ENCODE peak calls at places on chromosomes 11 and 22, in ten cellular contexts. One of them, this sample, is unnamed. For H3K4me1, the result is how much of the 10 kb centered on the place peaks cover.

GRCh38 chr22:19535001-19535400 is 10.8 kb upstream of the CLDN5 start:
- DNase-seq in HepG2: no peak
- DNase-seq in upper lobe of left lung: no peak
- DNase-seq in transverse colon: no peak
- DNase-seq in SK-N-SH: no peak
- DNase-seq in H1: no peak
- DNase-seq in K562: no peak
- DNase-seq in suprapubic skin: no peak
- DNase-seq in stomach: no peak
- DNase-seq in sigmoid colon: no peak
- DNase-seq in this sample: no peak

GRCh38 chr11:94715225-94715624 is 52.9 kb upstream of the AMOTL1 start:
- DNase-seq in sigmoid colon: no peak
- DNase-seq in upper lobe of left lung: no peak
- DNase-seq in HepG2: no peak
- DNase-seq in transverse colon: no peak
- DNase-seq in K562: no peak
- DNase-seq in H1: no peak
- DNase-seq in suprapubic skin: no peak
- DNase-seq in stomach: no peak
- DNase-seq in SK-N-SH: no peak
- DNase-seq in this sample: no peak

GRCh38 chr22:49962751-49963646 is 2.4 kb downstream of the PIM3 start:
- DNase-seq in sigmoid colon: peak
- DNase-seq in stomach: peak
- DNase-seq in SK-N-SH: no peak
- DNase-seq in HepG2: no peak
- DNase-seq in upper lobe of left lung: peak
- DNase-seq in suprapubic skin: peak
- DNase-seq in H1: no peak
- DNase-seq in K562: no peak
- DNase-seq in transverse colon: peak
- DNase-seq in this sample: no peak

GRCh38 chr22:27986937-27987336 is 67.9 kb upstream of the PITPNB start:
- DNase-seq in sigmoid colon: peak
- DNase-seq in transverse colon: no peak
- DNase-seq in HepG2: no peak
- DNase-seq in H1: peak
- DNase-seq in K562: no peak
- DNase-seq in stomach: peak
- DNase-seq in SK-N-SH: no peak
- DNase-seq in upper lobe of left lung: no peak
- DNase-seq in suprapubic skin: no peak
- DNase-seq in this sample: no peak

GRCh38 chr22:49574861-49575702 is 252.6 kb downstream of the BRD1 start:
- DNase-seq in upper lobe of left lung: no peak
- DNase-seq in suprapubic skin: peak
- DNase-seq in H1: no peak
- DNase-seq in HepG2: no peak
- DNase-seq in stomach: peak
- DNase-seq in SK-N-SH: peak
- DNase-seq in K562: no peak
- DNase-seq in transverse colon: peak
- DNase-seq in sigmoid colon: peak
- DNase-seq in this sample: no peak

GRCh38 chr11:7955191-7955590 is 10.1 kb downstream of the NLRP10 start:
- DNase-seq in transverse colon: no peak
- DNase-seq in K562: no peak
- DNase-seq in stomach: no peak
- DNase-seq in H1: no peak
- DNase-seq in upper lobe of left lung: no peak
- DNase-seq in suprapubic skin: no peak
- DNase-seq in HepG2: no peak
- DNase-seq in SK-N-SH: no peak
- DNase-seq in sigmoid colon: no peak
- DNase-seq in this sample: no peak

GRCh38 chr11:129846508-129847335 is 31.1 kb downstream of the TMEM45B start:
- DNase-seq in sigmoid colon: no peak
- DNase-seq in HepG2: peak
- DNase-seq in SK-N-SH: no peak
- DNase-seq in H1: no peak
- DNase-seq in suprapubic skin: no peak
- DNase-seq in stomach: no peak
- DNase-seq in K562: no peak
- DNase-seq in upper lobe of left lung: no peak
- DNase-seq in transverse colon: peak
- DNase-seq in this sample: no peak

GRCh38 chr11:111775024-111775710 is 9.0 kb upstream of the PPP2R1B start:
- DNase-seq in HepG2: no peak
- DNase-seq in H1: no peak
- DNase-seq in K562: no peak
- DNase-seq in stomach: peak
- DNase-seq in sigmoid colon: no peak
- DNase-seq in suprapubic skin: no peak
- DNase-seq in upper lobe of left lung: peak
- DNase-seq in transverse colon: peak
- DNase-seq in SK-N-SH: no peak
- DNase-seq in this sample: no peak

GRCh38 chr11:17388609-17389204 is at the start of gene KCNJ11:
- DNase-seq in K562: no peak
- DNase-seq in H1: no peak
- DNase-seq in stomach: peak
- DNase-seq in sigmoid colon: no peak
- DNase-seq in suprapubic skin: no peak
- DNase-seq in transverse colon: no peak
- DNase-seq in HepG2: no peak
- DNase-seq in upper lobe of left lung: no peak
- DNase-seq in SK-N-SH: no peak
- DNase-seq in this sample: no peak

GRCh38 chr11:17387280-17387679 is 1.2 kb downstream of the KCNJ11 start:
- DNase-seq in K562: no peak
- DNase-seq in H1: no peak
- DNase-seq in sigmoid colon: no peak
- DNase-seq in upper lobe of left lung: no peak
- DNase-seq in suprapubic skin: no peak
- DNase-seq in stomach: no peak
- DNase-seq in transverse colon: no peak
- DNase-seq in HepG2: no peak
- DNase-seq in SK-N-SH: no peak
- DNase-seq in this sample: no peak

GRCh38 chr11:17387811-17388210 is 648 bp downstream of the KCNJ11 start:
- DNase-seq in stomach: no peak
- DNase-seq in transverse colon: no peak
- DNase-seq in K562: no peak
- DNase-seq in SK-N-SH: peak
- DNase-seq in HepG2: no peak
- DNase-seq in suprapubic skin: no peak
- DNase-seq in H1: no peak
- DNase-seq in sigmoid colon: no peak
- DNase-seq in upper lobe of left lung: no peak
- DNase-seq in this sample: no peak

GRCh38 chr11:17389957-17390649 is 1.6 kb upstream of the KCNJ11 start:
- DNase-seq in suprapubic skin: no peak
- DNase-seq in stomach: no peak
- DNase-seq in HepG2: no peak
- DNase-seq in K562: no peak
- DNase-seq in H1: no peak
- DNase-seq in SK-N-SH: peak
- DNase-seq in transverse colon: no peak
- DNase-seq in sigmoid colon: no peak
- DNase-seq in upper lobe of left lung: no peak
- DNase-seq in this sample: no peak

DNA sequence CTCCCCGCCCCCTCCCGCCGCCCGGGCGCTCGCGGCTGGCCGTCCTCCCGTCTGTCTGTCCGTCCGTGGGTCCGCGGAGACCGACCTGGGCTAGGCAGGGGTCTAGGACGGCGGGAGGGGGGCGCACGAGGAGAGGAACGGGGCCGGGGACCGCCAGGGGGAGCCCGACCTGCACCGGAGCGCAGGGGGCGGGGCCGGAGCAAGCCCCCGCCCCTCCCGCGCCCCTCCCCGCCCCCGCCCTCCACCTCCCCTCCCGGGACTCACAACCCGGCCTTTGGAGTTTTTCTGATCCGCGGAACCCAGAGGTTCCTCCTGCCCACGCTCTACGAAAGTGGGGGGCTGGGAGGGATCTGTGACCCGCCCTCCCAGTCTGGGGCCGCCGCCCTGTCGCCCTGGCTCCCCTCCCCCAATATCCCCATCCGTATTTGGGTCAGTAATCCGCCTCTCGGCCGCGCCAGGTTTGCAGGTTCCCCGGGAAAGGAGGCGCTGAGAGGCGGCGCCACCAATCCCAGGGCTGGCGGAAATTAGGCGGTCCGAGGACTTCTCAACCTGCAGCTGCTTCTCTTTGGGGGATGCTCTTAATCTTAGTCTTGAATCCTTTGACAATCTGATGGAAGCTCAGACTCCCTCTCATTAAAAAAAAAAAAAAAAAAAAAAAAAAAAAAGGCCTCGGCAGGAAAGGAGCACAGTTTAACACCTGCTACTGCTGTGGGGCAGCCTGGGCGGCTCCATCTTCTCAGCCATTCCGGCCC is 922 bp upstream of the KCNJ11 start:
- DNase-seq in HepG2: peak
- DNase-seq in upper lobe of left lung: peak
- DNase-seq in K562: peak
- DNase-seq in H1: peak
- DNase-seq in transverse colon: peak
- DNase-seq in stomach: peak
- DNase-seq in SK-N-SH: peak
- DNase-seq in suprapubic skin: peak
- DNase-seq in sigmoid colon: peak
- DNase-seq in this sample: no peak
- TF ChIP-seq EP300 in HepG2: no peak
- TF ChIP-seq EP300 in upper lobe of left lung: no peak
- TF ChIP-seq EP300 in K562: no peak
- TF ChIP-seq EP300 in H1: no peak
- TF ChIP-seq EP300 in transverse colon: no peak
- TF ChIP-seq EP300 in stomach: no peak
- TF ChIP-seq EP300 in SK-N-SH: no peak
- TF ChIP-seq EP300 in suprapubic skin: no peak
- TF ChIP-seq EP300 in sigmoid colon: no peak
- TF ChIP-seq EP300 in this sample: no peak

DNA sequence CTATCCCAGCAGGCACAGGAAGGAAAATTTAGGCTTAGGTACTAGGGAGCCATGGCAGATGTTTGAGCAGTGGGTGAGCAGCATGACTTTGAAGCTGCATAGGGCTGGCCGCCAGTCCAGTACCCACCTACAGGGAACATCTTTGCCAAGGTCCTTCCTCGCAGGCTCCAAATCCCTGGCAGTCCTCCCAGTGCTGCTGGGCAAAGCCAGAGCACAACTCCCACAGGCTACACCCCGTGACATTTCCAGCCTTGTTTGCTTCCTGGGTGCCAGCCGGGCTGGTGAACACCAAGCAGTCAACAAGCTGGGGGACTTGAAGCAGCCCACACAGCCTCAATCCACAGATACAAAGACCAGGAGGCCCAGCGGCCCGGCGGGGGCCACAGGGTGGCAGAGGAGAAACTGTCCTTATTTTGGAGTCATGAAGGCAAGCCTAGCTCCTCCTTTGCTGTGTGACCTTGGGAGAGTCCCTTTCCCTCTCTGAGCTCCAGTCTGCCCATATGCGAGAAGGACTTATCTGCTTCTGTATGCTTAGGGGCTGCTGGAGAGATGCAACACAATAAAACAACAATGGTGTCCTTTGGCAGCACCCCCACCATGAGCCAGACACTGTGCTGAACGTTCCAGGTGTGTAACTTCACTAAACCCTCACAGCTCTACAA is 28.0 kb downstream of the TPST2 start:
- DNase-seq in K562: no peak
- DNase-seq in upper lobe of left lung: no peak
- DNase-seq in sigmoid colon: no peak
- DNase-seq in suprapubic skin: no peak
- DNase-seq in SK-N-SH: no peak
- DNase-seq in transverse colon: no peak
- DNase-seq in H1: no peak
- DNase-seq in stomach: peak
- DNase-seq in HepG2: no peak
- DNase-seq in this sample: no peak
- TF ChIP-seq POLR2AphosphoS5 in K562: no peak
- TF ChIP-seq POLR2AphosphoS5 in upper lobe of left lung: no peak
- TF ChIP-seq POLR2AphosphoS5 in sigmoid colon: no peak
- TF ChIP-seq POLR2AphosphoS5 in suprapubic skin: no peak
- TF ChIP-seq POLR2AphosphoS5 in SK-N-SH: no peak
- TF ChIP-seq POLR2AphosphoS5 in transverse colon: no peak
- TF ChIP-seq POLR2AphosphoS5 in H1: no peak
- TF ChIP-seq POLR2AphosphoS5 in stomach: no peak
- TF ChIP-seq POLR2AphosphoS5 in HepG2: no peak
- TF ChIP-seq POLR2AphosphoS5 in this sample: no peak

GRCh38 chr11:128411149-128411548 is 176.2 kb downstream of the ETS1 start:
- DNase-seq in H1: no peak
- DNase-seq in SK-N-SH: no peak
- DNase-seq in K562: no peak
- DNase-seq in stomach: no peak
- DNase-seq in transverse colon: no peak
- DNase-seq in HepG2: no peak
- DNase-seq in sigmoid colon: no peak
- DNase-seq in suprapubic skin: no peak
- DNase-seq in upper lobe of left lung: no peak
- DNase-seq in this sample: no peak

GRCh38 chr11:128411812-128412211 is 175.5 kb downstream of the ETS1 start:
- DNase-seq in suprapubic skin: no peak
- DNase-seq in K562: no peak
- DNase-seq in SK-N-SH: no peak
- DNase-seq in HepG2: no peak
- DNase-seq in H1: no peak
- DNase-seq in upper lobe of left lung: no peak
- DNase-seq in transverse colon: no peak
- DNase-seq in sigmoid colon: no peak
- DNase-seq in stomach: no peak
- DNase-seq in this sample: peak

GRCh38 chr11:128409476-128409875 is 177.9 kb downstream of the ETS1 start:
- DNase-seq in K562: no peak
- DNase-seq in upper lobe of left lung: no peak
- DNase-seq in stomach: no peak
- DNase-seq in H1: no peak
- DNase-seq in suprapubic skin: no peak
- DNase-seq in sigmoid colon: no peak
- DNase-seq in SK-N-SH: no peak
- DNase-seq in HepG2: no peak
- DNase-seq in transverse colon: no peak
- DNase-seq in this sample: peak

GRCh38 chr11:128415539-128415938 is 171.8 kb downstream of the ETS1 start:
- DNase-seq in stomach: no peak
- DNase-seq in suprapubic skin: no peak
- DNase-seq in upper lobe of left lung: no peak
- DNase-seq in H1: no peak
- DNase-seq in sigmoid colon: no peak
- DNase-seq in SK-N-SH: no peak
- DNase-seq in K562: no peak
- DNase-seq in HepG2: no peak
- DNase-seq in transverse colon: no peak
- DNase-seq in this sample: peak

DNA sequence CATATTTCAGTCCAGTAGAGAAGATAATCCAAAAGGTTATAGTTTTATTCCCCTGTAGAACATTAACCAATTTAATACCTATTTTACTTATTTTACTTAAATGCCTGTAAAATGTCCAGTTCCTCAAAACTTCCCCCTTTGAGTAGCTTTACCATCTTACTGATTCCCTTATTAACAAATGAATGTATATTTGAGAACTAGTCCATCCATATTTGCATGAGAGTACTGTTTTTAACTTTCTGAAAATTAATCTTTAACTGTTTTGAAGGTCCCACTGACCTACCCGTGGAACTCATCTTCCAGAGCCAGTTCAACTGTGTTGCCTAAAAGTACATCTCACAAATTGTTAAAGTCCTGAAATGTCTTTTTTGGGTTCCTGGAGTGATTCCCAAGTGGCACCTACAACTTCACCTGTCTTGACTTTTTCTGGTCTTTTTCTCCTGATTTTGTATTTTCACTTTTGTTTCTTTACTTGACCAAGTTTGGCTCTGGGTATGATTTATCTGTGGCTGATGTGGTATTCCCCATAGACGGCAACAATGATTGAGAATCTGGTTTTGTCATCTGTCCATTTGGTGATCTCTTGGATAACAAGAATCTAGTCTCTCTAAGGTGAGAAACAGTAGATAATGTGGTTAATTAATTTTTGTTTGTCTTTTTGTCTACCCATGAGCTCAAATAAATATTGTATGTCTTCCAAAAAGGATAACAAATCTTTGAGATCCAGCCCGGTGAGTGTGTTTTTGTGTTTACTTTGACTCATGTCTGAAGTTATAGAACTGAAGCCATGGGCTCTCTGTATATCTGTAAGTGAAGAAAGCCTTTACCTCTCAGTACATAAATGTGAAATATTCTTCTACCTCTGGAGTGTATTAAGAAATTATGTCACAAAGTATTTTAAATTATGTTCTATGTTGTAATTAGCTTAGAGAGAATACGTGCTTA is 174.2 kb downstream of the ETS1 start:
- DNase-seq in HepG2: no peak
- DNase-seq in sigmoid colon: no peak
- DNase-seq in K562: no peak
- DNase-seq in upper lobe of left lung: no peak
- DNase-seq in H1: no peak
- DNase-seq in SK-N-SH: no peak
- DNase-seq in suprapubic skin: no peak
- DNase-seq in transverse colon: no peak
- DNase-seq in stomach: no peak
- DNase-seq in this sample: no peak
- H3K4me1 ChIP-seq in HepG2: under half
- H3K4me1 ChIP-seq in sigmoid colon: under half
- H3K4me1 ChIP-seq in K562: under half
- H3K4me1 ChIP-seq in upper lobe of left lung: under half
- H3K4me1 ChIP-seq in H1: under half
- H3K4me1 ChIP-seq in SK-N-SH: under half
- H3K4me1 ChIP-seq in suprapubic skin: under half
- H3K4me1 ChIP-seq in transverse colon: under half
- H3K4me1 ChIP-seq in stomach: under half
- H3K4me1 ChIP-seq in this sample: under half

GRCh38 chr11:12981879-12982531 is 27.1 kb upstream of the RASSF10 start:
- DNase-seq in HepG2: peak
- DNase-seq in sigmoid colon: no peak
- DNase-seq in SK-N-SH: no peak
- DNase-seq in upper lobe of left lung: no peak
- DNase-seq in suprapubic skin: no peak
- DNase-seq in K562: no peak
- DNase-seq in transverse colon: no peak
- DNase-seq in H1: no peak
- DNase-seq in stomach: no peak
- DNase-seq in this sample: no peak

GRCh38 chr11:12975149-12975548 is 34.0 kb upstream of the RASSF10 start:
- DNase-seq in HepG2: no peak
- DNase-seq in SK-N-SH: no peak
- DNase-seq in stomach: no peak
- DNase-seq in transverse colon: no peak
- DNase-seq in H1: no peak
- DNase-seq in suprapubic skin: no peak
- DNase-seq in sigmoid colon: no peak
- DNase-seq in K562: no peak
- DNase-seq in upper lobe of left lung: no peak
- DNase-seq in this sample: no peak

GRCh38 chr11:12983331-12983730 is 25.8 kb upstream of the RASSF10 start:
- DNase-seq in stomach: no peak
- DNase-seq in sigmoid colon: no peak
- DNase-seq in HepG2: peak
- DNase-seq in upper lobe of left lung: no peak
- DNase-seq in SK-N-SH: no peak
- DNase-seq in transverse colon: no peak
- DNase-seq in K562: no peak
- DNase-seq in suprapubic skin: no peak
- DNase-seq in H1: no peak
- DNase-seq in this sample: no peak

DNA sequence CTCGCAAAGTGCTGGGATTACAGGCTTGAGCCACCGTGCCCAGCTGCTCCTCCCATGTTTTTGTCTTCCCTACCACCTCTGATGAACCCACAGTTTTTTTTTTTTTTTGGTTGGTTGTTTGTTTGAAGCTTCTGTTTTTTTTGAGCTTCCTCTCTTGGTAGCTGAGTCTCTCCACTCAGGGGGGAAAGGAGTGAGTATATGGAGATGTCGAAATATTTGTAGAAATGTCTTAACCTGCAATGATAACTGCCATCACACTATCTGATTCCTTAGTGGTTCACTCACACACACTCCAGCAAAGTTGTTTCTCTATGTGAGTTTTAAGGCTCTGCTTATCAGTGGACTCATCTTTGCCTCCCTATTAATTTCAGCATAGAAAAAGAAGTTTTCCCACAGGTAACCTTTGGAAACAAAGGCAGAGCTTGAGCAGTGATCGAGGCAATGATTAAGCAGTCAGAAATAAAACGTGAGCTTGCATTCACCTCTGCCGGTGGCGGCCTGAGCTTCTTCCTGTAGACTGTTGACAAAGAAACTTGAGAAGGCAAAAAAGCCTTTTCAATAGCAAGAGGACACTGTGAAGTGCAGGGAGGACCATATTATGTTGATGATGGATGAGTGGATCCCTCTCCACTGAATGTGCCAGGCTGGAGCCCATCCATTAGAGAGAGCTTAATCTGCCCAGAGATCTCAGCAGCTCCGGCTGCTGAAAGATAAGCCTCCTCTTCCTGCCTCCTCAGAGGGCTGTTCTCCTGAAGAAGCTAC is 29.0 kb upstream of the RASSF10 start:
- DNase-seq in transverse colon: no peak
- DNase-seq in suprapubic skin: no peak
- DNase-seq in stomach: no peak
- DNase-seq in sigmoid colon: no peak
- DNase-seq in HepG2: peak
- DNase-seq in K562: no peak
- DNase-seq in H1: no peak
- DNase-seq in SK-N-SH: no peak
- DNase-seq in upper lobe of left lung: no peak
- DNase-seq in this sample: no peak
- TF ChIP-seq EP300 in transverse colon: no peak
- TF ChIP-seq EP300 in suprapubic skin: no peak
- TF ChIP-seq EP300 in stomach: no peak
- TF ChIP-seq EP300 in sigmoid colon: no peak
- TF ChIP-seq EP300 in HepG2: no peak
- TF ChIP-seq EP300 in K562: no peak
- TF ChIP-seq EP300 in H1: no peak
- TF ChIP-seq EP300 in SK-N-SH: no peak
- TF ChIP-seq EP300 in upper lobe of left lung: no peak
- TF ChIP-seq EP300 in this sample: no peak

This sample was measured in esophagus muscularis mucosa.